ENCODE peak calls at places on chromosome 11, in seven cellular contexts. One of them, this sample, is unnamed.

GRCh38 chr11:443542-444199 is 1.9 kb upstream of the ANO9 start:
- DNase-seq in progenitor cell of endocrine pancreas: no peak
- DNase-seq in hippocampal formation: no peak
- DNase-seq in testis: no peak
- DNase-seq in fibroblast of mammary gland: peak; percentile 65
- DNase-seq in COLO829: peak; percentile 10
- DNase-seq in cardiac muscle cell: no peak
- DNase-seq in this sample: no peak

GRCh38 chr11:86196291-86196690 is 48.3 kb upstream of the EED start:
- DNase-seq in COLO829: no peak
- DNase-seq in progenitor cell of endocrine pancreas: no peak
- DNase-seq in testis: no peak
- DNase-seq in cardiac muscle cell: no peak
- DNase-seq in hippocampal formation: no peak
- DNase-seq in fibroblast of mammary gland: no peak
- DNase-seq in this sample: no peak

GRCh38 chr11:21806982-21807749 is 385.7 kb upstream of the ANO5 start:
- DNase-seq in cardiac muscle cell: no peak
- DNase-seq in progenitor cell of endocrine pancreas: no peak
- DNase-seq in fibroblast of mammary gland: no peak
- DNase-seq in COLO829: no peak
- DNase-seq in testis: no peak
- DNase-seq in hippocampal formation: no peak
- DNase-seq in this sample: no peak

GRCh38 chr11:121946514-121946913 is 169.5 kb downstream of the BLID start:
- DNase-seq in COLO829: no peak
- DNase-seq in fibroblast of mammary gland: no peak
- DNase-seq in testis: no peak
- DNase-seq in hippocampal formation: no peak
- DNase-seq in cardiac muscle cell: no peak
- DNase-seq in progenitor cell of endocrine pancreas: no peak
- DNase-seq in this sample: no peak

GRCh38 chr11:102346748-102347525 is at the start of gene BIRC2:
- DNase-seq in COLO829: peak; percentile 55
- DNase-seq in cardiac muscle cell: peak; percentile 95
- DNase-seq in hippocampal formation: peak; percentile 93
- DNase-seq in testis: peak; percentile 94
- DNase-seq in fibroblast of mammary gland: peak; percentile 87
- DNase-seq in progenitor cell of endocrine pancreas: peak; percentile 97
- DNase-seq in this sample: peak; percentile 65

GRCh38 chr11:69249641-69250502 is 44.1 kb upstream of the MYEOV start:
- DNase-seq in progenitor cell of endocrine pancreas: no peak
- DNase-seq in hippocampal formation: no peak
- DNase-seq in testis: peak; percentile 5
- DNase-seq in fibroblast of mammary gland: peak; percentile 8
- DNase-seq in cardiac muscle cell: peak; percentile 60
- DNase-seq in COLO829: no peak
- DNase-seq in this sample: no peak

GRCh38 chr11:125692887-125693286 is 12.2 kb upstream of the ACRV1 start:
- DNase-seq in fibroblast of mammary gland: no peak
- DNase-seq in progenitor cell of endocrine pancreas: no peak
- DNase-seq in cardiac muscle cell: no peak
- DNase-seq in COLO829: no peak
- DNase-seq in testis: no peak
- DNase-seq in hippocampal formation: no peak
- DNase-seq in this sample: no peak

GRCh38 chr11:1330473-1330872 is 21.0 kb upstream of the TOLLIP start:
- DNase-seq in fibroblast of mammary gland: no peak
- DNase-seq in cardiac muscle cell: no peak
- DNase-seq in testis: no peak
- DNase-seq in COLO829: no peak
- DNase-seq in progenitor cell of endocrine pancreas: no peak
- DNase-seq in hippocampal formation: no peak
- DNase-seq in this sample: no peak

GRCh38 chr11:123195182-123196059 is at the start of gene CLMP:
- DNase-seq in progenitor cell of endocrine pancreas: peak; percentile 22
- DNase-seq in fibroblast of mammary gland: peak; percentile 83
- DNase-seq in testis: peak; percentile 46
- DNase-seq in cardiac muscle cell: peak; percentile 86
- DNase-seq in hippocampal formation: no peak
- DNase-seq in COLO829: no peak
- DNase-seq in this sample: peak; percentile 33

GRCh38 chr11:118397448-118397847 is 4.0 kb upstream of the ATP5MG start:
- DNase-seq in COLO829: no peak
- DNase-seq in progenitor cell of endocrine pancreas: no peak
- DNase-seq in testis: no peak
- DNase-seq in fibroblast of mammary gland: no peak
- DNase-seq in hippocampal formation: no peak
- DNase-seq in cardiac muscle cell: no peak
- DNase-seq in this sample: no peak

GRCh38 chr11:11146830-11147229 is 206.2 kb downstream of the CSNK2A3 start:
- DNase-seq in COLO829: no peak
- DNase-seq in progenitor cell of endocrine pancreas: no peak
- DNase-seq in testis: no peak
- DNase-seq in fibroblast of mammary gland: no peak
- DNase-seq in hippocampal formation: no peak
- DNase-seq in cardiac muscle cell: no peak
- DNase-seq in this sample: no peak

GRCh38 chr11:23570828-23571227 is 710.6 kb upstream of the CCDC179 start:
- DNase-seq in hippocampal formation: no peak
- DNase-seq in progenitor cell of endocrine pancreas: no peak
- DNase-seq in COLO829: no peak
- DNase-seq in fibroblast of mammary gland: peak; percentile 17
- DNase-seq in testis: no peak
- DNase-seq in cardiac muscle cell: no peak
- DNase-seq in this sample: no peak

GRCh38 chr11:8711895-8712442 is 29.4 kb downstream of the RPL27A start:
- DNase-seq in progenitor cell of endocrine pancreas: no peak
- DNase-seq in testis: no peak
- DNase-seq in COLO829: no peak
- DNase-seq in fibroblast of mammary gland: no peak
- DNase-seq in hippocampal formation: no peak
- DNase-seq in cardiac muscle cell: no peak
- DNase-seq in this sample: no peak

GRCh38 chr11:105821366-105821765 is 200.7 kb downstream of the MSANTD4 start:
- DNase-seq in hippocampal formation: no peak
- DNase-seq in testis: no peak
- DNase-seq in fibroblast of mammary gland: no peak
- DNase-seq in progenitor cell of endocrine pancreas: no peak
- DNase-seq in COLO829: no peak
- DNase-seq in cardiac muscle cell: no peak
- DNase-seq in this sample: no peak

GRCh38 chr11:130599073-130599654 is 150.7 kb downstream of the ADAMTS15 start:
- DNase-seq in cardiac muscle cell: peak; percentile 83
- DNase-seq in progenitor cell of endocrine pancreas: no peak
- DNase-seq in fibroblast of mammary gland: peak; percentile 61
- DNase-seq in testis: peak; percentile 43
- DNase-seq in hippocampal formation: no peak
- DNase-seq in COLO829: no peak
- DNase-seq in this sample: no peak

GRCh38 chr11:128181984-128182383 is 405.4 kb downstream of the ETS1 start:
- DNase-seq in cardiac muscle cell: no peak
- DNase-seq in progenitor cell of endocrine pancreas: no peak
- DNase-seq in fibroblast of mammary gland: no peak
- DNase-seq in hippocampal formation: no peak
- DNase-seq in COLO829: no peak
- DNase-seq in testis: no peak
- DNase-seq in this sample: no peak

GRCh38 chr11:17864478-17864941 is 129.9 kb downstream of the KCNC1 start:
- DNase-seq in testis: no peak
- DNase-seq in cardiac muscle cell: no peak
- DNase-seq in COLO829: no peak
- DNase-seq in fibroblast of mammary gland: no peak
- DNase-seq in progenitor cell of endocrine pancreas: peak; percentile 20
- DNase-seq in hippocampal formation: no peak
- DNase-seq in this sample: no peak

GRCh38 chr11:10407055-10407454 is 48.0 kb upstream of the AMPD3 start:
- DNase-seq in cardiac muscle cell: no peak
- DNase-seq in hippocampal formation: no peak
- DNase-seq in COLO829: no peak
- DNase-seq in testis: no peak
- DNase-seq in progenitor cell of endocrine pancreas: no peak
- DNase-seq in fibroblast of mammary gland: peak; percentile 81
- DNase-seq in this sample: no peak

GRCh38 chr11:121389651-121390050 is 62.5 kb upstream of the SORL1 start:
- DNase-seq in fibroblast of mammary gland: no peak
- DNase-seq in COLO829: no peak
- DNase-seq in hippocampal formation: no peak
- DNase-seq in cardiac muscle cell: peak; percentile 13
- DNase-seq in progenitor cell of endocrine pancreas: no peak
- DNase-seq in testis: peak; percentile 50
- DNase-seq in this sample: no peak

GRCh38 chr11:100832851-100833250 is 145.8 kb downstream of the ARHGAP42 start:
- DNase-seq in fibroblast of mammary gland: no peak
- DNase-seq in hippocampal formation: no peak
- DNase-seq in COLO829: no peak
- DNase-seq in cardiac muscle cell: peak; percentile 21
- DNase-seq in testis: no peak
- DNase-seq in progenitor cell of endocrine pancreas: no peak
- DNase-seq in this sample: no peak

GRCh38 chr11:844693-845644 is 2.3 kb downstream of the TSPAN4 start:
- DNase-seq in COLO829: peak; percentile 82
- DNase-seq in progenitor cell of endocrine pancreas: no peak
- DNase-seq in testis: peak; percentile 93
- DNase-seq in hippocampal formation: no peak
- DNase-seq in cardiac muscle cell: peak; percentile 98
- DNase-seq in fibroblast of mammary gland: peak; percentile 94
- DNase-seq in this sample: no peak

GRCh38 chr11:38143852-38144251 is 1545.8 kb upstream of the RAG2 start:
- DNase-seq in testis: no peak
- DNase-seq in hippocampal formation: no peak
- DNase-seq in fibroblast of mammary gland: no peak
- DNase-seq in progenitor cell of endocrine pancreas: no peak
- DNase-seq in cardiac muscle cell: no peak
- DNase-seq in COLO829: no peak
- DNase-seq in this sample: no peak

GRCh38 chr11:12565406-12565805 is 108.8 kb upstream of the TEAD1 start:
- DNase-seq in hippocampal formation: no peak
- DNase-seq in cardiac muscle cell: no peak
- DNase-seq in COLO829: no peak
- DNase-seq in progenitor cell of endocrine pancreas: no peak
- DNase-seq in testis: no peak
- DNase-seq in fibroblast of mammary gland: no peak
- DNase-seq in this sample: no peak

GRCh38 chr11:124474779-124475178 is 29.3 kb upstream of the OR8B8 start:
- DNase-seq in COLO829: no peak
- DNase-seq in hippocampal formation: no peak
- DNase-seq in progenitor cell of endocrine pancreas: no peak
- DNase-seq in fibroblast of mammary gland: no peak
- DNase-seq in testis: no peak
- DNase-seq in cardiac muscle cell: no peak
- DNase-seq in this sample: no peak

GRCh38 chr11:71215372-71215965 is 36.9 kb downstream of the SHANK2 start:
- DNase-seq in fibroblast of mammary gland: no peak
- DNase-seq in cardiac muscle cell: no peak
- DNase-seq in progenitor cell of endocrine pancreas: no peak
- DNase-seq in COLO829: no peak
- DNase-seq in testis: no peak
- DNase-seq in hippocampal formation: no peak
- DNase-seq in this sample: no peak

GRCh38 chr11:120123946-120124345 is 14.0 kb downstream of the TRIM29 start:
- DNase-seq in hippocampal formation: no peak
- DNase-seq in testis: no peak
- DNase-seq in cardiac muscle cell: no peak
- DNase-seq in COLO829: no peak
- DNase-seq in progenitor cell of endocrine pancreas: no peak
- DNase-seq in fibroblast of mammary gland: no peak
- DNase-seq in this sample: no peak

GRCh38 chr11:2759228-2760195 is 59.7 kb upstream of the KCNQ1OT1 start:
- DNase-seq in COLO829: no peak
- DNase-seq in cardiac muscle cell: no peak
- DNase-seq in testis: peak; percentile 9
- DNase-seq in hippocampal formation: no peak
- DNase-seq in progenitor cell of endocrine pancreas: peak; percentile 6
- DNase-seq in fibroblast of mammary gland: no peak
- DNase-seq in this sample: no peak

GRCh38 chr11:76288166-76288978 is 82.1 kb upstream of the WNT11 start:
- DNase-seq in COLO829: no peak
- DNase-seq in testis: no peak
- DNase-seq in fibroblast of mammary gland: no peak
- DNase-seq in progenitor cell of endocrine pancreas: no peak
- DNase-seq in cardiac muscle cell: no peak
- DNase-seq in hippocampal formation: no peak
- DNase-seq in this sample: no peak

GRCh38 chr11:79147731-79148130 is 293.1 kb downstream of the TENM4 start:
- DNase-seq in cardiac muscle cell: no peak
- DNase-seq in fibroblast of mammary gland: no peak
- DNase-seq in hippocampal formation: no peak
- DNase-seq in testis: no peak
- DNase-seq in progenitor cell of endocrine pancreas: no peak
- DNase-seq in COLO829: no peak
- DNase-seq in this sample: no peak

GRCh38 chr11:130516175-130516867 is 67.9 kb downstream of the ADAMTS15 start:
- DNase-seq in hippocampal formation: no peak
- DNase-seq in cardiac muscle cell: no peak
- DNase-seq in progenitor cell of endocrine pancreas: no peak
- DNase-seq in testis: no peak
- DNase-seq in fibroblast of mammary gland: no peak
- DNase-seq in COLO829: no peak
- DNase-seq in this sample: no peak

GRCh38 chr11:19398772-19399542 is 158.2 kb upstream of the E2F8 start:
- DNase-seq in fibroblast of mammary gland: peak; percentile 98
- DNase-seq in cardiac muscle cell: peak; percentile 68
- DNase-seq in testis: peak; percentile 57
- DNase-seq in progenitor cell of endocrine pancreas: no peak
- DNase-seq in hippocampal formation: no peak
- DNase-seq in COLO829: no peak
- DNase-seq in this sample: no peak

GRCh38 chr11:32485733-32486132 is 50.4 kb upstream of the WT1 start:
- DNase-seq in fibroblast of mammary gland: no peak
- DNase-seq in progenitor cell of endocrine pancreas: no peak
- DNase-seq in hippocampal formation: no peak
- DNase-seq in COLO829: no peak
- DNase-seq in cardiac muscle cell: no peak
- DNase-seq in testis: no peak
- DNase-seq in this sample: no peak

GRCh38 chr11:2294340-2295290 is 7.1 kb downstream of the C11orf21 start:
- DNase-seq in cardiac muscle cell: no peak
- DNase-seq in fibroblast of mammary gland: no peak
- DNase-seq in progenitor cell of endocrine pancreas: no peak
- DNase-seq in COLO829: no peak
- DNase-seq in hippocampal formation: no peak
- DNase-seq in testis: peak; percentile 10
- DNase-seq in this sample: no peak

GRCh38 chr11:68106165-68106940 is 14.8 kb downstream of the CHKA start:
- DNase-seq in COLO829: peak; percentile 28
- DNase-seq in progenitor cell of endocrine pancreas: no peak
- DNase-seq in fibroblast of mammary gland: no peak
- DNase-seq in cardiac muscle cell: peak; percentile 52
- DNase-seq in testis: peak; percentile 77
- DNase-seq in hippocampal formation: no peak
- DNase-seq in this sample: no peak

GRCh38 chr11:68956142-68956541 is 24.6 kb downstream of the MRGPRD start:
- DNase-seq in progenitor cell of endocrine pancreas: no peak
- DNase-seq in testis: no peak
- DNase-seq in fibroblast of mammary gland: no peak
- DNase-seq in cardiac muscle cell: no peak
- DNase-seq in hippocampal formation: no peak
- DNase-seq in COLO829: no peak
- DNase-seq in this sample: peak; percentile 74

GRCh38 chr11:16527525-16528246 is 171.3 kb upstream of the SOX6 start:
- DNase-seq in cardiac muscle cell: no peak
- DNase-seq in testis: no peak
- DNase-seq in progenitor cell of endocrine pancreas: no peak
- DNase-seq in fibroblast of mammary gland: no peak
- DNase-seq in hippocampal formation: no peak
- DNase-seq in COLO829: no peak
- DNase-seq in this sample: no peak

GRCh38 chr11:26229270-26229669 is 102.7 kb upstream of the ANO3 start:
- DNase-seq in progenitor cell of endocrine pancreas: no peak
- DNase-seq in COLO829: peak; percentile 40
- DNase-seq in cardiac muscle cell: peak; percentile 95
- DNase-seq in hippocampal formation: no peak
- DNase-seq in fibroblast of mammary gland: peak; percentile 99
- DNase-seq in testis: no peak
- DNase-seq in this sample: no peak

GRCh38 chr11:22390283-22390655 is 52.1 kb downstream of the SLC17A6 start:
- DNase-seq in progenitor cell of endocrine pancreas: no peak
- DNase-seq in COLO829: no peak
- DNase-seq in testis: no peak
- DNase-seq in fibroblast of mammary gland: no peak
- DNase-seq in hippocampal formation: no peak
- DNase-seq in cardiac muscle cell: no peak
- DNase-seq in this sample: no peak

This sample was measured in GM12891.